ENCODE peak calls at places on chromosomes 4 and X, in ten cellular contexts. H, J, E, B, Z, W, T, S, Q and X are unnamed samples.

GRCh38 chr4:165177725-165178666 is 29.4 kb upstream of the KLHL2 start:
- DNase-seq in H (peak; percentile 31), J (no peak), E (no peak), B (no peak), Z (no peak), W (no peak), T (no peak), S (no peak), Q (no peak), X (no peak)

GRCh38 chrX:2854918-2855317 is 26.2 kb downstream of the GYG2 start:
- DNase-seq in H (no peak), J (no peak), E (no peak), B (no peak), Z (no peak), W (no peak), T (no peak), S (no peak), Q (no peak), X (no peak)

GRCh38 chr4:24956091-24956490 is 43.2 kb upstream of the CCDC149 start:
- DNase-seq in H (no peak), J (no peak), E (no peak), B (no peak), Z (no peak), W (no peak), T (peak; percentile 2), S (no peak), Q (no peak), X (no peak)

GRCh38 chrX:131985526-131986049 is 37.5 kb upstream of the STK26 start:
- DNase-seq in H (peak; percentile 73), J (no peak), E (no peak), B (no peak), Z (no peak), W (no peak), T (no peak), S (no peak), Q (no peak), X (no peak)

GRCh38 chr4:85565761-85566480 is 91.0 kb downstream of the ARHGAP24 start:
- DNase-seq in H (no peak), J (no peak), E (peak; percentile 43), B (peak; percentile 60), Z (no peak), W (no peak), T (peak; percentile 52), S (no peak), Q (peak; percentile 46), X (no peak)

GRCh38 chrX:101287402-101287801 is 3.7 kb downstream of the TAF7L start:
- DNase-seq in H (peak; percentile 41), J (no peak), E (peak; percentile 46), B (peak; percentile 56), Z (no peak), W (peak; percentile 25), T (peak; percentile 52), S (no peak), Q (peak; percentile 11), X (no peak)

GRCh38 chr4:89765966-89766365 is 71.0 kb downstream of the SNCA start:
- DNase-seq in H (peak; percentile 56), J (no peak), E (peak; percentile 56), B (peak; percentile 92), Z (no peak), W (peak; percentile 72), T (peak; percentile 46), S (no peak), Q (peak; percentile 74), X (no peak)

GRCh38 chr4:3346146-3346545 is 53.3 kb downstream of the RGS12 start:
- DNase-seq in H (peak; percentile 86), J (no peak), E (peak; percentile 85), B (peak; percentile 87), Z (no peak), W (peak; percentile 76), T (peak; percentile 84), S (peak; percentile 35), Q (no peak), X (peak; percentile 22)

GRCh38 chr4:7769308-7769841 is 170.3 kb downstream of the AFAP1 start:
- DNase-seq in H (no peak), J (no peak), E (no peak), B (no peak), Z (no peak), W (peak; percentile 37), T (no peak), S (no peak), Q (no peak), X (no peak)

GRCh38 chr4:168511780-168512467 is 15.1 kb downstream of the PALLD start:
- DNase-seq in H (no peak), J (peak; percentile 41), E (no peak), B (no peak), Z (peak; percentile 25), W (no peak), T (no peak), S (peak; percentile 72), Q (no peak), X (no peak)

GRCh38 chr4:135552131-135552530 is 1350.5 kb upstream of the PABPC4L start:
- DNase-seq in H (peak; percentile 40), J (no peak), E (no peak), B (peak; percentile 0), Z (no peak), W (no peak), T (no peak), S (no peak), Q (no peak), X (no peak)

GRCh38 chr4:48642421-48643144 is 137.5 kb downstream of the FRYL start:
- DNase-seq in H (no peak), J (no peak), E (peak; percentile 18), B (peak; percentile 52), Z (no peak), W (no peak), T (peak; percentile 36), S (no peak), Q (peak; percentile 67), X (no peak)

GRCh38 chr4:102328045-102328444 is 17.2 kb downstream of the SLC39A8 start:
- DNase-seq in H (peak; percentile 13), J (no peak), E (no peak), B (peak; percentile 61), Z (no peak), W (no peak), T (no peak), S (no peak), Q (no peak), X (no peak)

GRCh38 chr4:174284181-174284886 is 623 bp downstream of the CEP44 start:
- DNase-seq in H (peak; percentile 84), J (no peak), E (peak; percentile 91), B (peak; percentile 67), Z (no peak), W (peak; percentile 25), T (peak; percentile 75), S (no peak), Q (peak; percentile 24), X (no peak)

GRCh38 chrX:1185556-1185955 is 26.9 kb downstream of the CRLF2 start:
- DNase-seq in H (no peak), J (no peak), E (no peak), B (no peak), Z (no peak), W (no peak), T (no peak), S (no peak), Q (no peak), X (no peak)

GRCh38 chr4:76311896-76312331 is 5.4 kb downstream of the STBD1 start:
- DNase-seq in H (no peak), J (no peak), E (no peak), B (no peak), Z (no peak), W (no peak), T (peak; percentile 5), S (no peak), Q (no peak), X (no peak)

GRCh38 chr4:25504932-25505636 is 128.0 kb downstream of the ANAPC4 start:
- DNase-seq in H (no peak), J (no peak), E (no peak), B (no peak), Z (no peak), W (no peak), T (no peak), S (no peak), Q (no peak), X (no peak)

GRCh38 chr4:154082760-154083530 is 294.1 kb upstream of the SFRP2 start:
- DNase-seq in H (peak; percentile 8), J (no peak), E (peak; percentile 73), B (no peak), Z (no peak), W (no peak), T (peak; percentile 17), S (no peak), Q (no peak), X (no peak)

GRCh38 chr4:145154573-145154972 is 25.8 kb downstream of the OTUD4 start:
- DNase-seq in H (no peak), J (no peak), E (peak; percentile 49), B (peak; percentile 54), Z (no peak), W (peak; percentile 53), T (peak; percentile 53), S (no peak), Q (no peak), X (no peak)

GRCh38 chr4:60729194-60729593 is 470.9 kb upstream of the ADGRL3 start:
- DNase-seq in H (peak; percentile 66), J (no peak), E (no peak), B (no peak), Z (no peak), W (no peak), T (peak; percentile 58), S (no peak), Q (no peak), X (no peak)

GRCh38 chr4:20423420-20423819 is 171.7 kb downstream of the SLIT2 start:
- DNase-seq in H (no peak), J (no peak), E (no peak), B (no peak), Z (no peak), W (no peak), T (no peak), S (no peak), Q (no peak), X (no peak)

GRCh38 chr4:79141530-79141929 is 184.3 kb downstream of the NAA11 start:
- DNase-seq in H (peak; percentile 69), J (no peak), E (peak; percentile 17), B (peak; percentile 8), Z (no peak), W (no peak), T (peak; percentile 16), S (no peak), Q (no peak), X (no peak)

GRCh38 chr4:7582313-7583096 is 147.8 kb upstream of the PSAPL1 start:
- DNase-seq in H (no peak), J (no peak), E (no peak), B (no peak), Z (no peak), W (no peak), T (no peak), S (no peak), Q (no peak), X (no peak)

GRCh38 chrX:19758536-19758935 is 128.9 kb downstream of the SH3KBP1 start:
- DNase-seq in H (peak; percentile 30), J (no peak), E (no peak), B (no peak), Z (no peak), W (no peak), T (peak; percentile 79), S (no peak), Q (no peak), X (no peak)

GRCh38 chrX:57595381-57595811 is 3.6 kb downstream of the ZXDB start:
- DNase-seq in H (peak; percentile 61), J (no peak), E (peak; percentile 46), B (peak; percentile 83), Z (no peak), W (no peak), T (peak; percentile 81), S (no peak), Q (peak; percentile 41), X (no peak)

GRCh38 chrX:133005038-133005437 is 46.6 kb upstream of the HS6ST2 start:
- DNase-seq in H (peak; percentile 2), J (no peak), E (peak; percentile 8), B (peak; percentile 13), Z (no peak), W (peak; percentile 4), T (peak; percentile 0), S (peak; percentile 14), Q (no peak), X (no peak)

GRCh38 chr4:71732706-71733105 is 51.2 kb downstream of the GC start:
- DNase-seq in H (peak; percentile 51), J (no peak), E (peak; percentile 50), B (peak; percentile 46), Z (no peak), W (peak; percentile 16), T (peak; percentile 32), S (no peak), Q (no peak), X (peak; percentile 38)

GRCh38 chrX:71679575-71680207 is 12.3 kb downstream of the LOC101059915 start:
- DNase-seq in H (no peak), J (no peak), E (no peak), B (no peak), Z (no peak), W (no peak), T (no peak), S (no peak), Q (no peak), X (no peak)